ENCODE peak calls at places on chromosomes 3 and 15, in nine cellular contexts. M is left lobe of liver, L is foreskin fibroblast, O is NCI-H1105, J is sigmoid colon, S is activated T-cell treated with anti-CD3 and anti-CD28 coated beads for 1 hour, H is type B pancreatic cell, Q is H9, Z is SK-N-MC. R is an unnamed sample.

GRCh38 chr3:143241556-143241955 is 122.0 kb downstream of the CHST2 start:
- DNase-seq in M (no peak), L (peak), O (no peak), J (no peak), S (no peak), H (no peak), Q (no peak), Z (no peak), R (no peak)

GRCh38 chr3:98038241-98038640 is 3.1 kb upstream of the GABRR3 start:
- DNase-seq in M (no peak), L (no peak), O (no peak), J (no peak), S (no peak), H (no peak), Q (no peak), Z (no peak), R (no peak)

GRCh38 chr3:49722896-49723295 is 855 bp downstream of the GMPPB start:
- DNase-seq in M (no peak), L (no peak), O (no peak), J (no peak), S (no peak), H (peak), Q (no peak), Z (no peak), R (no peak)

GRCh38 chr3:49867871-49868321 is 1.8 kb downstream of the CAMKV start:
- DNase-seq in M (no peak), L (peak), O (no peak), J (no peak), S (no peak), H (no peak), Q (peak), Z (no peak), R (peak)

GRCh38 chr15:72197045-72197459 is 535 bp downstream of the GRAMD2A start:
- DNase-seq in M (no peak), L (no peak), O (no peak), J (no peak), S (no peak), H (no peak), Q (no peak), Z (no peak), R (peak)

GRCh38 chr3:46705751-46706572 is 4.8 kb downstream of the TMIE start:
- DNase-seq in M (no peak), L (peak), O (no peak), J (peak), S (no peak), H (no peak), Q (no peak), Z (no peak), R (no peak)

GRCh38 chr3:14725015-14725431 is 50.1 kb downstream of the C3orf20 start:
- DNase-seq in M (no peak), L (peak), O (no peak), J (peak), S (no peak), H (no peak), Q (no peak), Z (no peak), R (no peak)

GRCh38 chr15:42102646-42103235 is 8.4 kb upstream of the PLA2G4D start:
- DNase-seq in M (no peak), L (peak), O (no peak), J (no peak), S (no peak), H (no peak), Q (no peak), Z (no peak), R (no peak)

GRCh38 chr3:198028718-198029117 is 68.7 kb downstream of the LMLN start:
- DNase-seq in M (no peak), L (peak), O (no peak), J (no peak), S (no peak), H (no peak), Q (no peak), Z (no peak), R (no peak)

GRCh38 chr3:14177580-14178246 is 688 bp downstream of the XPC start:
- DNase-seq in M (no peak), L (no peak), O (no peak), J (no peak), S (peak), H (no peak), Q (no peak), Z (no peak), R (no peak)

GRCh38 chr3:141477224-141477623 is 9.6 kb upstream of the RASA2 start:
- DNase-seq in M (no peak), L (peak), O (no peak), J (no peak), S (no peak), H (no peak), Q (no peak), Z (no peak), R (no peak)

GRCh38 chr15:22966321-22967083 is 13.7 kb downstream of the CYFIP1 start:
- DNase-seq in M (no peak), L (no peak), O (no peak), J (peak), S (no peak), H (no peak), Q (no peak), Z (no peak), R (no peak)

GRCh38 chr3:150073513-150073912 is 102.8 kb upstream of the PFN2 start:
- DNase-seq in M (no peak), L (no peak), O (no peak), J (no peak), S (no peak), H (no peak), Q (no peak), Z (no peak), R (no peak)

GRCh38 chr3:126125341-126125740 is 41.4 kb upstream of the SLC41A3 start:
- DNase-seq in M (peak), L (no peak), O (no peak), J (peak), S (no peak), H (peak), Q (peak), Z (no peak), R (no peak)

GRCh38 chr3:65473746-65474145 is 565.0 kb downstream of the MAGI1 start:
- DNase-seq in M (no peak), L (peak), O (no peak), J (no peak), S (no peak), H (no peak), Q (no peak), Z (no peak), R (no peak)

GRCh38 chr3:171772427-171773056 is 37.7 kb downstream of the PLD1 start:
- DNase-seq in M (peak), L (peak), O (peak), J (peak), S (peak), H (no peak), Q (peak), Z (peak), R (peak)

GRCh38 chr3:101036213-101036618 is 43.0 kb upstream of the ABI3BP start:
- DNase-seq in M (no peak), L (peak), O (no peak), J (no peak), S (no peak), H (no peak), Q (peak), Z (peak), R (peak)

GRCh38 chr3:170117134-170117533 is 64.4 kb downstream of the PHC3 start:
- DNase-seq in M (no peak), L (no peak), O (no peak), J (no peak), S (no peak), H (no peak), Q (no peak), Z (no peak), R (peak)

GRCh38 chr3:159832024-159832423 is 156.6 kb upstream of the IL12A start:
- DNase-seq in M (no peak), L (no peak), O (no peak), J (no peak), S (no peak), H (no peak), Q (no peak), Z (no peak), R (no peak)

R was measured in GM23338.